ENCODE peak calls at places on chromosomes 7 and 10, in four cellular contexts. One of them, this sample, is unnamed.

GRCh38 chr7:152076324-152076821 is 50.9 kb downstream of the GALNT11 start:
- DNase-seq in choroid plexus epithelial cell: peak; percentile 47
- DNase-seq in AG10803: no peak
- DNase-seq in activated CD8-positive, alpha-beta T cell treated with anti-CD3 and anti-CD28 coated beads for 36 hours: peak; percentile 36
- DNase-seq in this sample: no peak

GRCh38 chr10:68067508-68067907 is 7.6 kb downstream of the HERC4 start:
- DNase-seq in choroid plexus epithelial cell: no peak
- DNase-seq in AG10803: no peak
- DNase-seq in activated CD8-positive, alpha-beta T cell treated with anti-CD3 and anti-CD28 coated beads for 36 hours: no peak
- DNase-seq in this sample: no peak

GRCh38 chr10:114917927-114918672 is 19.9 kb upstream of the TRUB1 start:
- DNase-seq in choroid plexus epithelial cell: peak; percentile 71
- DNase-seq in AG10803: no peak
- DNase-seq in activated CD8-positive, alpha-beta T cell treated with anti-CD3 and anti-CD28 coated beads for 36 hours: no peak
- DNase-seq in this sample: no peak

GRCh38 chr7:156274557-156274956 is 366.0 kb upstream of the RNF32 start:
- DNase-seq in choroid plexus epithelial cell: no peak
- DNase-seq in AG10803: no peak
- DNase-seq in activated CD8-positive, alpha-beta T cell treated with anti-CD3 and anti-CD28 coated beads for 36 hours: no peak
- DNase-seq in this sample: no peak

GRCh38 chr7:50068026-50068425 is 25.0 kb downstream of the ZPBP start:
- DNase-seq in choroid plexus epithelial cell: no peak
- DNase-seq in AG10803: peak; percentile 16
- DNase-seq in activated CD8-positive, alpha-beta T cell treated with anti-CD3 and anti-CD28 coated beads for 36 hours: peak; percentile 42
- DNase-seq in this sample: no peak

GRCh38 chr10:20760450-20760849 is 136.7 kb downstream of the NEBL start:
- DNase-seq in choroid plexus epithelial cell: no peak
- DNase-seq in AG10803: no peak
- DNase-seq in activated CD8-positive, alpha-beta T cell treated with anti-CD3 and anti-CD28 coated beads for 36 hours: no peak
- DNase-seq in this sample: no peak

GRCh38 chr10:103580011-103580410 is 86.5 kb downstream of the NEURL1 start:
- DNase-seq in choroid plexus epithelial cell: no peak
- DNase-seq in AG10803: no peak
- DNase-seq in activated CD8-positive, alpha-beta T cell treated with anti-CD3 and anti-CD28 coated beads for 36 hours: no peak
- DNase-seq in this sample: no peak

GRCh38 chr10:96369890-96370574 is 11.2 kb upstream of the OPALIN start:
- DNase-seq in choroid plexus epithelial cell: no peak
- DNase-seq in AG10803: no peak
- DNase-seq in activated CD8-positive, alpha-beta T cell treated with anti-CD3 and anti-CD28 coated beads for 36 hours: no peak
- DNase-seq in this sample: no peak

GRCh38 chr10:22853906-22854447 is 73.9 kb upstream of the ARMC3 start:
- DNase-seq in choroid plexus epithelial cell: peak; percentile 37
- DNase-seq in AG10803: no peak
- DNase-seq in activated CD8-positive, alpha-beta T cell treated with anti-CD3 and anti-CD28 coated beads for 36 hours: no peak
- DNase-seq in this sample: no peak

GRCh38 chr7:117479480-117480224 is at the start of gene CFTR:
- DNase-seq in choroid plexus epithelial cell: no peak
- DNase-seq in AG10803: no peak
- DNase-seq in activated CD8-positive, alpha-beta T cell treated with anti-CD3 and anti-CD28 coated beads for 36 hours: no peak
- DNase-seq in this sample: no peak

GRCh38 chr10:119303886-119304285 is 96.5 kb downstream of the GRK5 start:
- DNase-seq in choroid plexus epithelial cell: no peak
- DNase-seq in AG10803: no peak
- DNase-seq in activated CD8-positive, alpha-beta T cell treated with anti-CD3 and anti-CD28 coated beads for 36 hours: no peak
- DNase-seq in this sample: no peak

GRCh38 chr7:129189661-129190310 is 1.4 kb downstream of the SMO start:
- DNase-seq in choroid plexus epithelial cell: peak; percentile 16
- DNase-seq in AG10803: no peak
- DNase-seq in activated CD8-positive, alpha-beta T cell treated with anti-CD3 and anti-CD28 coated beads for 36 hours: no peak
- DNase-seq in this sample: no peak

GRCh38 chr10:57165671-57166070 is 804.6 kb upstream of the ZWINT start:
- DNase-seq in choroid plexus epithelial cell: no peak
- DNase-seq in AG10803: no peak
- DNase-seq in activated CD8-positive, alpha-beta T cell treated with anti-CD3 and anti-CD28 coated beads for 36 hours: no peak
- DNase-seq in this sample: no peak

GRCh38 chr10:33652870-33653269 is 318.4 kb upstream of the NRP1 start:
- DNase-seq in choroid plexus epithelial cell: no peak
- DNase-seq in AG10803: no peak
- DNase-seq in activated CD8-positive, alpha-beta T cell treated with anti-CD3 and anti-CD28 coated beads for 36 hours: no peak
- DNase-seq in this sample: no peak

GRCh38 chr7:21159506-21159905 is 268.4 kb upstream of the SP4 start:
- DNase-seq in choroid plexus epithelial cell: no peak
- DNase-seq in AG10803: no peak
- DNase-seq in activated CD8-positive, alpha-beta T cell treated with anti-CD3 and anti-CD28 coated beads for 36 hours: no peak
- DNase-seq in this sample: no peak

GRCh38 chr7:39357648-39358047 is 208.6 kb upstream of the YAE1 start:
- DNase-seq in choroid plexus epithelial cell: no peak
- DNase-seq in AG10803: no peak
- DNase-seq in activated CD8-positive, alpha-beta T cell treated with anti-CD3 and anti-CD28 coated beads for 36 hours: peak; percentile 21
- DNase-seq in this sample: no peak
- TF ChIP-seq CTCF in choroid plexus epithelial cell: peak; percentile 39
- TF ChIP-seq CTCF in AG10803: peak; percentile 30
- TF ChIP-seq CTCF in activated CD8-positive, alpha-beta T cell treated with anti-CD3 and anti-CD28 coated beads for 36 hours: peak; percentile 24
- TF ChIP-seq CTCF in this sample: peak; percentile 49

GRCh38 chr10:44859546-44860285 is 51.4 kb upstream of the TMEM72 start:
- DNase-seq in choroid plexus epithelial cell: no peak
- DNase-seq in AG10803: no peak
- DNase-seq in activated CD8-positive, alpha-beta T cell treated with anti-CD3 and anti-CD28 coated beads for 36 hours: no peak
- DNase-seq in this sample: no peak

GRCh38 chr10:44854693-44855350 is 56.3 kb upstream of the TMEM72 start:
- DNase-seq in choroid plexus epithelial cell: no peak
- DNase-seq in AG10803: no peak
- DNase-seq in activated CD8-positive, alpha-beta T cell treated with anti-CD3 and anti-CD28 coated beads for 36 hours: no peak
- DNase-seq in this sample: no peak

GRCh38 chr10:44858017-44858371 is 53.1 kb upstream of the TMEM72 start:
- DNase-seq in choroid plexus epithelial cell: no peak
- DNase-seq in AG10803: no peak
- DNase-seq in activated CD8-positive, alpha-beta T cell treated with anti-CD3 and anti-CD28 coated beads for 36 hours: no peak
- DNase-seq in this sample: no peak

GRCh38 chr10:44858988-44859387 is 52.1 kb upstream of the TMEM72 start:
- DNase-seq in choroid plexus epithelial cell: no peak
- DNase-seq in AG10803: peak; percentile 15
- DNase-seq in activated CD8-positive, alpha-beta T cell treated with anti-CD3 and anti-CD28 coated beads for 36 hours: no peak
- DNase-seq in this sample: no peak

DNA sequence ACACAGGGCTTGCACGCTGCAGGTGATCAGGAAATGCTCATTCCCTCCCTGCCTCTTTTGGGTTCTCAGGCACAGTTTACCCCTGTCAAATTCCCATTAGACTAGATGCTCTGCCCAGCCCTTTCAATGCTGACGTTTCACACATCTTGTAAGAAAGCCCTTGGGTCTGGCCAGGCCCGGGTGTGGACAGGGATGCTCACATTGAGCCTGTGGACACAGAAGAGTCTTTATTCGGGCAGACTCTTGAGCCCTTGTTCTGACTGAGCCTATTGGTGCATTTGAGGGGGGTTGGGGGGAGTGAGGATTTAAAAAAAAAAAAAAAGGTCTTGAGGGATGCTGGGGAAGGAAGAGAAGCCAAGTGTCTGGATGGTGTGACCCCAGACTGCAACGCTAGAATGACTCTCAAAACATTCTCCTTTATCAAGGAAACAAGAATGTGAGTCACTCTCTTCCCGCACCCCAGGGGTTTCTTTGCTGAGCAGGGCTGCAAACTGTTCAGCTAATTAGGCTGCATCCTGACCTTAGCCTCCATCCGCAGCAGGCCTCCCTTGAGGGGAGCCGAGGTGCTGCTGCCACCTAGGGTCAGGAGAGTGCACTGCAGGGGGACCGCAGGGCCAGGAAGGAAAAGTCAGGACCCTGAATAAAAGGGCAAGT is 53.6 kb upstream of the TMEM72 start:
- DNase-seq in choroid plexus epithelial cell: peak; percentile 96
- DNase-seq in AG10803: peak; percentile 74
- DNase-seq in activated CD8-positive, alpha-beta T cell treated with anti-CD3 and anti-CD28 coated beads for 36 hours: peak; percentile 69
- DNase-seq in this sample: peak; percentile 88
- TF ChIP-seq CTCF in choroid plexus epithelial cell: peak; percentile 100
- TF ChIP-seq CTCF in AG10803: peak; percentile 100
- TF ChIP-seq CTCF in activated CD8-positive, alpha-beta T cell treated with anti-CD3 and anti-CD28 coated beads for 36 hours: peak; percentile 93
- TF ChIP-seq CTCF in this sample: peak; percentile 99

DNA sequence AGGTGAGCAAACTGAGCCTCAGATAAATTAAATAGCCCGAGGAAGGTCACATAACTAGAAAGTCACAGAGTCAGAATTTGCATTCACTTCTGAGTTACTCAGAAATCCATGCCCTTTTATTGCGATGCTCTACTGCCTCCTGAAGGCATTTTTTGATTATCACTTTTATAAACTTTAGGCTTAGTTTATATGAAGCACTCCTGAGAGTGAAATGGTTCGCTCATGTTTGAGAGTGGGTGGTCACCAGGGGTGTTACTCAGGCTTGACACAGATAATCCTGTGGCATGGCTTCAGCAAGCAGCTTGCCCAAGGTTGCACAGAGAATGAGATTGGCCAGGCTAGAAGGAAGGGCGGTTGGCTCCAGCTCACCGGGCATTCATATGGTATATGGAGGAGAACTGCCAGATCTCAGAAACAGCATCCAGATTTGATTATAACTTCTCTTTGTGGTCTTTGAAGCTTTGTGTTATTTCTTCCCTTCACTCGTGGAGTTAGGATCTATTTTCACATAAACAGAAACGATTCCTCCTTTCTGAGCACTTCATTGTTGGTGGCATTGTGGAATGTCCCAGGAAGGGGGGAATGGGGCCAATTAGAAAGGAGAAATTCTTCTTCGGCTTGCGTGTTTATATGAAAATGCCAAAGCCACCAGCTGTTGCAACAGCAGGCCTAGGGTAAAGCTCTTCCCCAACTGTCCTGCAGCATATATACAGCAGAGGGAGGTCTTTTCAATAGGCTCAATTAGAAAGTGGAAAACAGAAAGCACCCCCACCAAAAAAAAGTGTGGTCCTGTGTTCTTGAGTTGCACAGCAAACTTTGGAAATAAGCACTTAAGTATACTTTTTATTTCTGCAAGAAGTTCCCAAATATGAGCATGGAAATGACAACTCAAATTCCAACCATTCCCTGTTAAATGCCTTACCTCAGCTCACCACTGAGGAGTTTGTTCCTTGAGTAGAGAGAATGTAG is 628.8 kb downstream of the SUGCT start:
- DNase-seq in choroid plexus epithelial cell: peak; percentile 66
- DNase-seq in AG10803: peak; percentile 91
- DNase-seq in activated CD8-positive, alpha-beta T cell treated with anti-CD3 and anti-CD28 coated beads for 36 hours: no peak
- DNase-seq in this sample: peak; percentile 31
- TF ChIP-seq CTCF in choroid plexus epithelial cell: peak; percentile 57
- TF ChIP-seq CTCF in AG10803: peak; percentile 60
- TF ChIP-seq CTCF in activated CD8-positive, alpha-beta T cell treated with anti-CD3 and anti-CD28 coated beads for 36 hours: no peak
- TF ChIP-seq CTCF in this sample: peak; percentile 56

DNA sequence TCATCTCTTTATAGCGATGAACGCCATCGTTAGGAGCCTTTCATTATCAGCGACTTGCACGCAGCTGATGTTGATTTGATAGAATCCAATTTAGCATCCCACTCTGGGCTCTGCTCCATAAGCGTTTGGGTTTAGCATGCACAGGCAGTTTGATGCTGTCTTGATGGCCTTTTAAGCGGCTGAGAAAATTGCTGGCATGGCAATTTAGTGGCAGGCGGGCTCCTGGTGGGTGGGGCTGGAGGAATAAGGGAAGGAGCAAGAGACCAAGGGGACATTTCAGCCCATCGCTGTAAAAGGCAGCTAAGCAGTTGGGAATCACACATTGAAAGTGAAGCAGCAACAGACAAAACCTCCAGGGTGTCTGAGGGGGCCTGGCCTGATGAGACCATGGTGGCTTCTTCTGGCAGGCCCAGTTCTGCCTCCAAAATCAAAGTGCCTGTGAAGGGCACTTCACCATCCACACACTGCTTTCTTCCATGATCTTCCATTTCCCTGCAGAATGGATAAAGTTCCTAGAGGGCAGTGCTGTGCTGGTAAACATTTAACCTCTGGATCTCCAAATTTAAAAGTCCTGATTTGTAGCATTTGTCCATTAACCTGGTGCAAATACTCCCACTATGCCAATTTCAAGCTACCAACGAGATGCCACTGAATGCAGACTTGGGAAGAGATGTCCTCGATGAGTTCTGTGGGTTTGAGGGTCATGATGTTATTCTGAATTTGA is 107.9 kb upstream of the PLXNA4 start:
- DNase-seq in choroid plexus epithelial cell: peak; percentile 3
- DNase-seq in AG10803: no peak
- DNase-seq in activated CD8-positive, alpha-beta T cell treated with anti-CD3 and anti-CD28 coated beads for 36 hours: no peak
- DNase-seq in this sample: no peak
- TF ChIP-seq CTCF in choroid plexus epithelial cell: no peak
- TF ChIP-seq CTCF in AG10803: no peak
- TF ChIP-seq CTCF in activated CD8-positive, alpha-beta T cell treated with anti-CD3 and anti-CD28 coated beads for 36 hours: no peak
- TF ChIP-seq CTCF in this sample: peak; percentile 35

GRCh38 chr10:58334817-58335305 is at the start of gene UBE2D1:
- DNase-seq in choroid plexus epithelial cell: peak; percentile 72
- DNase-seq in AG10803: peak; percentile 72
- DNase-seq in activated CD8-positive, alpha-beta T cell treated with anti-CD3 and anti-CD28 coated beads for 36 hours: peak; percentile 90
- DNase-seq in this sample: peak; percentile 52
- TF ChIP-seq CTCF in choroid plexus epithelial cell: peak; percentile 8
- TF ChIP-seq CTCF in AG10803: no peak
- TF ChIP-seq CTCF in activated CD8-positive, alpha-beta T cell treated with anti-CD3 and anti-CD28 coated beads for 36 hours: no peak
- TF ChIP-seq CTCF in this sample: peak; percentile 51

GRCh38 chr10:125977206-125977605 is 80.8 kb downstream of the FANK1 start:
- DNase-seq in choroid plexus epithelial cell: no peak
- DNase-seq in AG10803: no peak
- DNase-seq in activated CD8-positive, alpha-beta T cell treated with anti-CD3 and anti-CD28 coated beads for 36 hours: no peak
- DNase-seq in this sample: no peak
- TF ChIP-seq CTCF in choroid plexus epithelial cell: peak; percentile 30
- TF ChIP-seq CTCF in AG10803: peak; percentile 10
- TF ChIP-seq CTCF in activated CD8-positive, alpha-beta T cell treated with anti-CD3 and anti-CD28 coated beads for 36 hours: no peak
- TF ChIP-seq CTCF in this sample: no peak